ENCODE peak calls at places on chromosomes 5 and 9, in four cellular contexts. One of them, this sample, is unnamed.

GRCh38 chr5:1999794-2000193 is 117.1 kb upstream of the IRX4 start:
- DNase-seq in hepatocyte: no peak
- DNase-seq in A549: no peak
- DNase-seq in stimulated activated naive B cell treated with anti-CD40 and anti-IgM and Interleukin-4, amounts not matched to agents 10 μg/mL and 1 μg/mL and 100 μg/mL, for 72 hours: no peak
- DNase-seq in this sample: no peak

GRCh38 chr9:93680445-93681315 is 104.3 kb downstream of the PHF2 start:
- DNase-seq in hepatocyte: no peak
- DNase-seq in A549: no peak
- DNase-seq in stimulated activated naive B cell treated with anti-CD40 and anti-IgM and Interleukin-4, amounts not matched to agents 10 μg/mL and 1 μg/mL and 100 μg/mL, for 72 hours: no peak
- DNase-seq in this sample: no peak

GRCh38 chr9:86577420-86578333 is 223.5 kb upstream of the TUT7 start:
- DNase-seq in hepatocyte: no peak
- DNase-seq in A549: no peak
- DNase-seq in stimulated activated naive B cell treated with anti-CD40 and anti-IgM and Interleukin-4, amounts not matched to agents 10 μg/mL and 1 μg/mL and 100 μg/mL, for 72 hours: no peak
- DNase-seq in this sample: no peak

GRCh38 chr5:111261610-111262009 is 37.4 kb downstream of the CAMK4 start:
- DNase-seq in hepatocyte: no peak
- DNase-seq in A549: no peak
- DNase-seq in stimulated activated naive B cell treated with anti-CD40 and anti-IgM and Interleukin-4, amounts not matched to agents 10 μg/mL and 1 μg/mL and 100 μg/mL, for 72 hours: no peak
- DNase-seq in this sample: no peak

GRCh38 chr9:138065287-138065686 is 187.7 kb downstream of the CACNA1B start:
- DNase-seq in hepatocyte: no peak
- DNase-seq in A549: no peak
- DNase-seq in stimulated activated naive B cell treated with anti-CD40 and anti-IgM and Interleukin-4, amounts not matched to agents 10 μg/mL and 1 μg/mL and 100 μg/mL, for 72 hours: no peak
- DNase-seq in this sample: no peak

GRCh38 chr5:167639761-167640160 is 651.7 kb upstream of the WWC1 start:
- DNase-seq in hepatocyte: no peak
- DNase-seq in A549: peak
- DNase-seq in stimulated activated naive B cell treated with anti-CD40 and anti-IgM and Interleukin-4, amounts not matched to agents 10 μg/mL and 1 μg/mL and 100 μg/mL, for 72 hours: no peak
- DNase-seq in this sample: no peak

GRCh38 chr9:6024035-6024554 is 8.7 kb upstream of the RANBP6 start:
- DNase-seq in hepatocyte: peak
- DNase-seq in A549: peak
- DNase-seq in stimulated activated naive B cell treated with anti-CD40 and anti-IgM and Interleukin-4, amounts not matched to agents 10 μg/mL and 1 μg/mL and 100 μg/mL, for 72 hours: peak
- DNase-seq in this sample: no peak

GRCh38 chr5:69295088-69295754 is 37.4 kb downstream of the CCDC125 start:
- DNase-seq in hepatocyte: no peak
- DNase-seq in A549: no peak
- DNase-seq in stimulated activated naive B cell treated with anti-CD40 and anti-IgM and Interleukin-4, amounts not matched to agents 10 μg/mL and 1 μg/mL and 100 μg/mL, for 72 hours: no peak
- DNase-seq in this sample: no peak

GRCh38 chr9:87592554-87593394 is 95.1 kb downstream of the DAPK1 start:
- DNase-seq in hepatocyte: peak
- DNase-seq in A549: no peak
- DNase-seq in stimulated activated naive B cell treated with anti-CD40 and anti-IgM and Interleukin-4, amounts not matched to agents 10 μg/mL and 1 μg/mL and 100 μg/mL, for 72 hours: no peak
- DNase-seq in this sample: no peak

GRCh38 chr5:163505049-163505474 is 357 bp upstream of the MAT2B start:
- DNase-seq in hepatocyte: no peak
- DNase-seq in A549: no peak
- DNase-seq in stimulated activated naive B cell treated with anti-CD40 and anti-IgM and Interleukin-4, amounts not matched to agents 10 μg/mL and 1 μg/mL and 100 μg/mL, for 72 hours: no peak
- DNase-seq in this sample: no peak

GRCh38 chr5:177301503-177302165 is 1.9 kb downstream of the RAB24 start:
- DNase-seq in hepatocyte: no peak
- DNase-seq in A549: no peak
- DNase-seq in stimulated activated naive B cell treated with anti-CD40 and anti-IgM and Interleukin-4, amounts not matched to agents 10 μg/mL and 1 μg/mL and 100 μg/mL, for 72 hours: peak
- DNase-seq in this sample: no peak

GRCh38 chr9:105330201-105330600 is 85.8 kb downstream of the SLC44A1 start:
- DNase-seq in hepatocyte: no peak
- DNase-seq in A549: no peak
- DNase-seq in stimulated activated naive B cell treated with anti-CD40 and anti-IgM and Interleukin-4, amounts not matched to agents 10 μg/mL and 1 μg/mL and 100 μg/mL, for 72 hours: no peak
- DNase-seq in this sample: no peak

This sample was measured in T-helper 1 cell.